ENCODE peak calls at places on chromosomes 3 and 15, in ten cellular contexts. W is D341Med; C is occipital lobe; X is EL; Q is globus pallidus; H is GM12865; N is activated CD8-positive, alpha-beta memory T cell treated with anti-CD3 and anti-CD28 coated beads, Interleukin-2, amount 10 ng/mL, durations not matched to agents 7 days and 5 days; K is T-helper 1 cell; O is fibroblast of mammary gland; E is amygdala. P is an unnamed sample.

GRCh38 chr3:195194559-195195161 is 76.3 kb downstream of the XXYLT1 start:
- DNase-seq in W (no peak), E (no peak), N (no peak), X (no peak), K (no peak), Q (no peak), H (no peak), C (no peak), O (no peak), P (peak)

GRCh38 chr15:41661529-41662225 is 1.5 kb downstream of the MGA start:
- DNase-seq in C (peak), E (peak), Q (peak), H (peak), X (peak), W (peak), O (peak), N (peak), K (peak), P (peak)

GRCh38 chr3:177982034-177982433 is 554.2 kb upstream of the KCNMB2 start:
- DNase-seq in H (no peak), C (no peak), X (peak), Q (no peak), K (no peak), N (no peak), W (no peak), O (peak), E (no peak), P (no peak)

GRCh38 chr15:62972814-62973213 is 69.7 kb upstream of the TPM1 start:
- DNase-seq in C (no peak), K (no peak), W (no peak), Q (no peak), N (no peak), O (peak), H (no peak), E (no peak), X (peak), P (no peak)

GRCh38 chr3:13161021-13161759 is 88.0 kb upstream of the IQSEC1 start:
- DNase-seq in W (no peak), N (no peak), C (no peak), X (no peak), K (no peak), E (no peak), H (no peak), Q (no peak), O (no peak), P (no peak)

GRCh38 chr3:173690542-173690941 is 293.0 kb downstream of the NLGN1 start:
- DNase-seq in W (no peak), O (peak), K (no peak), N (no peak), C (no peak), E (no peak), X (peak), H (no peak), Q (no peak), P (no peak)

GRCh38 chr3:72224804-72225509 is 440.0 kb upstream of the PROK2 start:
- DNase-seq in O (no peak), C (no peak), Q (no peak), E (no peak), H (no peak), N (no peak), W (no peak), K (no peak), X (no peak), P (no peak)

GRCh38 chr3:171976526-171976925 is 62.9 kb upstream of the FNDC3B start:
- DNase-seq in C (no peak), O (peak), N (no peak), W (no peak), H (no peak), X (peak), Q (no peak), K (no peak), E (no peak), P (no peak)

GRCh38 chr3:46209053-46209452 is 940 bp upstream of the CCR1 start:
- DNase-seq in E (no peak), C (no peak), X (no peak), W (no peak), K (no peak), N (no peak), H (no peak), Q (no peak), O (no peak), P (no peak)

GRCh38 chr15:55917881-55918296 is 75.5 kb downstream of the NEDD4 start:
- DNase-seq in C (no peak), K (no peak), Q (peak), H (peak), X (peak), W (peak), E (no peak), N (no peak), O (peak), P (peak)

GRCh38 chr3:125186261-125186770 is 26.2 kb downstream of the SLC12A8 start:
- DNase-seq in K (no peak), W (no peak), Q (no peak), H (peak), N (no peak), E (no peak), O (peak), X (no peak), C (peak), P (no peak)